ENCODE peak calls at places on chromosomes 6 and 20, in seven cellular contexts. M is AG04450, X is hepatocyte, B is WERI-Rb-1, D is endodermal cell, O is stomach, F is ascending aorta. G is an unnamed sample. For H3K27me3, the result is how much of the 10 kb centered on the place peaks cover.

GRCh38 chr6:15793288-15793687 is 130.5 kb upstream of the DTNBP1 start:
- DNase-seq in M (no peak), X (peak), B (no peak), D (peak), O (no peak), F (no peak), G (peak)

GRCh38 chr6:85360794-85361642 is 88.9 kb upstream of the NT5E start:
- DNase-seq in M (peak), X (peak), B (no peak), D (no peak), O (no peak), F (no peak), G (no peak)

GRCh38 chr6:56374841-56375369 is 127.5 kb upstream of the COL21A1 start:
- DNase-seq in M (peak), X (no peak), B (no peak), D (no peak), O (no peak), F (no peak), G (peak)

GRCh38 chr6:93351222-93351621 is 68.1 kb downstream of the EPHA7 start:
- DNase-seq in M (no peak), X (no peak), B (no peak), D (no peak), O (no peak), F (no peak), G (no peak)

GRCh38 chr6:112372213-112372806 is 25.2 kb downstream of the RFPL4B start:
- DNase-seq in M (peak), X (no peak), B (no peak), D (no peak), O (no peak), F (no peak), G (no peak)

GRCh38 chr6:169452117-169452868 is 198.6 kb upstream of the THBS2 start:
- DNase-seq in M (peak), X (no peak), B (no peak), D (no peak), O (peak), F (peak), G (peak)

GRCh38 chr20:50323209-50323608 is 132.6 kb downstream of the CEBPB start:
- DNase-seq in M (no peak), X (no peak), B (no peak), D (peak), O (no peak), F (no peak), G (no peak)

GRCh38 chr6:84860954-84861353 is 96.6 kb upstream of the TBX18 start:
- DNase-seq in M (no peak), X (no peak), B (no peak), D (no peak), O (no peak), F (no peak), G (no peak)

GRCh38 chr6:130962951-130963350 is 100.1 kb downstream of the EPB41L2 start:
- DNase-seq in M (no peak), X (no peak), B (no peak), D (no peak), O (no peak), F (no peak), G (no peak)

GRCh38 chr20:64212750-64213149 is 42.8 kb upstream of the PCMTD2 start:
- DNase-seq in M (no peak), X (peak), B (peak), D (no peak), O (peak), F (no peak), G (peak)

GRCh38 chr6:7742214-7742613 is 16.3 kb downstream of the BMP6 start:
- DNase-seq in M (no peak), X (no peak), B (no peak), D (no peak), O (no peak), F (no peak), G (no peak)

GRCh38 chr6:66605011-66605410 is 898.0 kb upstream of the EYS start:
- DNase-seq in M (no peak), X (no peak), B (no peak), D (no peak), O (no peak), F (no peak), G (no peak)

GRCh38 chr20:48743807-48744206 is 84.0 kb downstream of the PREX1 start:
- DNase-seq in M (no peak), X (no peak), B (no peak), D (no peak), O (no peak), F (no peak), G (no peak)

GRCh38 chr6:106039836-106040592 is 46.1 kb upstream of the PRDM1 start:
- DNase-seq in M (no peak), X (no peak), B (peak), D (no peak), O (no peak), F (no peak), G (no peak)

GRCh38 chr20:16191496-16191895 is 381.8 kb downstream of the KIF16B start:
- DNase-seq in M (no peak), X (no peak), B (no peak), D (no peak), O (no peak), F (no peak), G (no peak)

GRCh38 chr6:105067329-105067728 is 110.4 kb downstream of the LIN28B start:
- DNase-seq in M (no peak), X (no peak), B (no peak), D (no peak), O (no peak), F (no peak), G (no peak)

GRCh38 chr6:108091288-108091687 is 16.7 kb upstream of the OSTM1 start:
- DNase-seq in M (no peak), X (no peak), B (no peak), D (no peak), O (no peak), F (no peak), G (no peak)

GRCh38 chr6:129599467-129599866 is 110.5 kb downstream of the ARHGAP18 start:
- DNase-seq in M (no peak), X (no peak), B (peak), D (peak), O (no peak), F (no peak), G (no peak)

GRCh38 chr20:62066339-62066982 is 780 bp upstream of the TAF4 start:
- DNase-seq in M (no peak), X (peak), B (peak), D (peak), O (peak), F (no peak), G (peak)

GRCh38 chr6:42333622-42334021 is 116.0 kb upstream of the MRPS10 start:
- DNase-seq in M (no peak), X (no peak), B (no peak), D (no peak), O (no peak), F (no peak), G (no peak)

GRCh38 chr6:76165471-76166221 is 93.2 kb upstream of the IMPG1 start:
- DNase-seq in M (no peak), X (no peak), B (no peak), D (no peak), O (no peak), F (no peak), G (no peak)

GRCh38 chr20:22264917-22265316 is 319.5 kb downstream of the FOXA2 start:
- DNase-seq in M (no peak), X (no peak), B (no peak), D (no peak), O (no peak), F (no peak), G (no peak)

GRCh38 chr6:143299253-143300166 is 151.0 kb downstream of the ADAT2 start:
- DNase-seq in M (no peak), X (no peak), B (no peak), D (no peak), O (no peak), F (no peak), G (no peak)

GRCh38 chr6:38714239-38715015 is 684 bp upstream of the DNAH8 start:
- DNase-seq in M (no peak), X (no peak), B (no peak), D (no peak), O (no peak), F (no peak), G (no peak)

GRCh38 chr20:15597306-15597705 is 975.9 kb downstream of the KIF16B start:
- DNase-seq in M (no peak), X (peak), B (no peak), D (no peak), O (no peak), F (no peak), G (no peak)

GRCh38 chr6:36197739-36198221 is 1.2 kb downstream of the BRPF3 start:
- DNase-seq in M (no peak), X (no peak), B (no peak), D (no peak), O (no peak), F (no peak), G (no peak)

GRCh38 chr6:132399376-132400074 is 1.8 kb downstream of the MOXD1 start:
- DNase-seq in M (no peak), X (no peak), B (no peak), D (no peak), O (no peak), F (no peak), G (no peak)

GRCh38 chr20:259991-260390 is 2.5 kb downstream of the DEFB132 start:
- DNase-seq in M (no peak), X (no peak), B (no peak), D (no peak), O (no peak), F (no peak), G (no peak)

GRCh38 chr20:266604-267562 is 9.4 kb downstream of the DEFB132 start:
- DNase-seq in M (peak), X (peak), B (peak), D (peak), O (peak), F (peak), G (peak)

GRCh38 chr20:266213-266603 is 8.7 kb downstream of the DEFB132 start:
- DNase-seq in M (no peak), X (no peak), B (no peak), D (no peak), O (no peak), F (no peak), G (no peak)

GRCh38 chr20:258963-259362 is 1.4 kb downstream of the DEFB132 start:
- DNase-seq in M (no peak), X (no peak), B (peak), D (no peak), O (no peak), F (no peak), G (peak)

GRCh38 chr20:263701-264100 is 6.2 kb downstream of the DEFB132 start:
- DNase-seq in M (no peak), X (no peak), B (no peak), D (no peak), O (no peak), F (no peak), G (no peak)
- H3K27me3 ChIP-seq in M (under half), X (under half), B (under half), D (under half), O (under half), F (under half), G (under half)

DNA sequence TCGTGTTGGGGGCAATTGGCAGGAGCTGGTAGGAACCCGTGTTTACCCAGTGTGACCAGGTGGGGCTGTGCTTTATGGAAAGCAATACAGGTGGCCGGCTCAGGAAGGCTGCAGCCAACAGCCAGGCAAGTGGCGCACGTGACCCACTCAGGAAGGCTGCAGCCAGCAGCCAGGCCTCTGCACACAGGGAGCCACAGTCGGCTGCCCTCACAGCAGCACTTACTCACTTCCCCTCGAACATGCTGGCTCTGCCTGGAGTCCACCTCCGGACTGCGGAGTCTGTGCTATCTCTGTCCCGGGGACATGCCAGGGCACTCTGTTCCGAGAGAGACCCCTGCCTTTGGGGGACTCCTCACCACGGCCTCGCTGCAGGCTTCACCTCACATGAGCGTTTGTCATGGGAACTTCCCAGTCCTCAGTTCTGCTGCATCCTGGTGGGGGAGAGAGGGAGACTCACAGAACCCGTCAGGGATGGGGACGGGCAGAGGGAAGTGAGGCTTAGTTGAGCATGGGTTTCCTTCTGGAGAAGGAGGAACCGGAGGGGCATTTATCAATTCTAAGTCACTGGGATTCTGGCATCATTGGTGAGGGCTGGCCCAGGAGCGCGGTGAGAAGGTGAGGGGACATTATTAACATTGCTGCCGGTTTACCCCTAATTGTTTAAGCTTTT is 76.8 kb downstream of the TTLL2 start:
- DNase-seq in M (no peak), X (peak), B (no peak), D (peak), O (peak), F (no peak), G (no peak)
- H3K27me3 ChIP-seq in M (under half), X (under half), B (under half), D (under half), O (under half), F (under half), G (under half)

GRCh38 chr6:83854766-83855165 is 1.6 kb downstream of the RIPPLY2 start:
- DNase-seq in M (no peak), X (no peak), B (no peak), D (no peak), O (no peak), F (no peak), G (no peak)

GRCh38 chr6:83853178-83853967 is at the start of gene RIPPLY2:
- DNase-seq in M (no peak), X (peak), B (peak), D (peak), O (no peak), F (no peak), G (peak)

GRCh38 chr6:83852528-83853177 is 507 bp upstream of the RIPPLY2 start:
- DNase-seq in M (no peak), X (no peak), B (no peak), D (no peak), O (no peak), F (no peak), G (no peak)

GRCh38 chr6:83849610-83850009 is 3.5 kb upstream of the RIPPLY2 start:
- DNase-seq in M (no peak), X (no peak), B (no peak), D (no peak), O (no peak), F (no peak), G (no peak)

DNA sequence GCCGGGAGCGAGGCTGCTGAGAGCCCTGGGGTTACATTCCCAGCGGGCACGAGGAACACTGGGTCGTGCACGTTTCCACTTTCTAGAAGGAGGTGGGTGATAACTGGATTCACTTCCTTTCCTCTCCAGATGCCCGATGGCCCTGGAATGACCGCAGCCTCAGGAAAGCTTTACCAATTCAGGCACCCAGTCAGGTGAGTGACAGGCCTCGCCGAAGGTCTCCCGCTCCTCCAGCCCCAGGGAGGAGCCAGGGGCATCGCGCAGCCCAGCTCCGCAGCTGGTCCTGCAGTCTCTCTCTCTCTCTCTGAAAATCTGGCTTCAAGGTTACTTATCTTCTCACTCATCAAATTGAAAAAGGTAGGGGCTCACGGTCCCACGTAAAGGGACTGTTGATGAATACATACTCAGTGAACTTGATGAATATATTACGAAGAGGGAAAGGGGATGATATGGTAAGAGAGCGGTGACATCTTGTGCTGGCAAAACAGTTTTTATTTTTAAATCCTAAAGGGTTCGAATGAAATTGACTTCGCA is 875 bp downstream of the RIPPLY2 start:
- DNase-seq in M (no peak), X (no peak), B (peak), D (peak), O (no peak), F (no peak), G (no peak)
- H3K27me3 ChIP-seq in M (under half), X (half or more), B (under half), D (half or more), O (under half), F (under half), G (under half)

DNA sequence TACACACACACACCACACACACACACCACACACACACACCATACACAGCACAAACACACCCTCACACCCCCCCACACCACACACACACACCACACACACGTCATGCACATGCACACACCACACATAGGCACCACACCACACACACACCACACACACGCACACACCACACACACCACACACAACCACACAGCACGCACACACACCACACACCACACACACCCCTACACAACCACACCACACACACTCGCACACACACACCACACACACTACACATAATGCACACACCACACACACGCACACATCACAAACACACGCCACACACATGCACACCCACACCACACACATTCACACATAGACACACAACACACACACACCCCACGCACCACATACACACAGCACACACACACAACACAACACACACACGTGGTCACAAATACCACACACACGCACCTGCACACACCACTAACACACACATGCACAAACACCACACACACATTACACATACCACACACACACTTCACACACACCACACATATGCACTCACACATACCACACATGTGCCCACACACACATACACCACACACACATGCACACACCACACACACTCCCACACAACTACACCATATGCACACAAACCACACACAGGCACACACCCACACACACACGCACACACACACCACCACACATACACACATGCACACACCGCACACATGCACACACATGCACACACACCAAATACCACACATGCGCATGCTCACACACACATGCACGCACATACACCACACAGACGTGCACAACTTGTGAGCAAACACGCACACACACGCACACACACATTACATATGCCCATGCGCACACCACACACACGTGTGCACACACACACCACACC is 9.4 kb upstream of the ACSS1 start:
- DNase-seq in M (no peak), X (no peak), B (no peak), D (no peak), O (peak), F (no peak), G (no peak)
- H3K27me3 ChIP-seq in M (half or more), X (under half), B (under half), D (half or more), O (under half), F (under half), G (under half)

DNA sequence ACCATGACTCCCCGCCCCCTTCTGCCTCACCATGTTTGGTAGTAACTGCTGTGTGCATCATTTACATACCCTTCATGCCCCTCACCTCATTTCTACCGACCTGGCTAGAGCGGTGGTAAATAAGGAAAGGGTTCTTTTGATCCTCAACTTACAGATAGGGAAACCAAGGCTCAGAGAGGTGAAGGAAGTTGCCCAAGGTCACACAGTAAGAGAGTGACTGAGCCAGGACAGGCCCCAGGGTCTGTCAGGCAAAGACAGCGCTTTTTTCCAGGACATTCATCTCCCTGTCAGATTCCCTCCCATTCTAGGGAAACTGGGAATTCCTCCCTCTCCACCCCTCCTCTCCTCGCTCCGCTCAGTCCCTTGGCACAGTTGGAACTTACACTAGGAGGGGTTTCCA is 1.9 kb downstream of the VSTM2L start:
- DNase-seq in M (no peak), X (no peak), B (no peak), D (no peak), O (no peak), F (no peak), G (no peak)
- H3K27me3 ChIP-seq in M (half or more), X (half or more), B (under half), D (under half), O (under half), F (under half), G (under half)

GRCh38 chr20:19210426-19211155 is 1.9 kb upstream of the SLC24A3 start:
- DNase-seq in M (no peak), X (no peak), B (no peak), D (no peak), O (no peak), F (no peak), G (no peak)

GRCh38 chr20:19213946-19214490 is 1.6 kb downstream of the SLC24A3 start:
- DNase-seq in M (no peak), X (no peak), B (no peak), D (no peak), O (no peak), F (no peak), G (no peak)

GRCh38 chr20:19211252-19211651 is 1.2 kb upstream of the SLC24A3 start:
- DNase-seq in M (no peak), X (no peak), B (no peak), D (peak), O (no peak), F (no peak), G (no peak)

GRCh38 chr20:19211661-19212523 is 550 bp upstream of the SLC24A3 start:
- DNase-seq in M (no peak), X (peak), B (no peak), D (peak), O (peak), F (no peak), G (peak)

GRCh38 chr20:19212524-19213502 is at the start of gene SLC24A3:
- DNase-seq in M (no peak), X (peak), B (peak), D (peak), O (peak), F (no peak), G (peak)
- H3K27me3 ChIP-seq in M (under half), X (half or more), B (half or more), D (under half), O (under half), F (under half), G (under half)

DNA sequence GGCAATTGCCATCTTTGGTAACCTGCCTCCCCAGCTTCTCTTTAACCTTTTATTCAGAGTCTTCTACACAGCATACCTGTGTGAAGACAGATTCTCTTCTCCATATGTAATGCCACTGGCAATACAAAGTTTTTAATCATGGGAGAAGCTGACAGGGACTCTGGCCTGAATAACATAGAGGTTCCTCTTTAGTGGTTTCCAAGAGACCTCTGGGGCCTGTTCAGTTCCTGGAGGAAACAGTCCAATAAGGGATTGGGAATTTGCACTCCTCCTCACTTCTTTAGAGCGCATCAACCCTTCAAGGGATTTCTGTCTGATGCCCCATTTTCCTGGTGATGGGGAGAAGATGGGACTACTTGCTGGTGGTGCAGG is 1.4 kb downstream of the RIMS1 start:
- DNase-seq in M (no peak), X (no peak), B (no peak), D (no peak), O (no peak), F (no peak), G (no peak)
- H3K27me3 ChIP-seq in M (under half), X (under half), B (under half), D (half or more), O (under half), F (under half), G (under half)

GRCh38 chr6:34143884-34144580 is 1.9 kb downstream of the GRM4 start:
- DNase-seq in M (no peak), X (peak), B (peak), D (peak), O (no peak), F (no peak), G (no peak)
- H3K27me3 ChIP-seq in M (half or more), X (half or more), B (under half), D (half or more), O (under half), F (under half), G (under half)